ENCODE peak calls at places on chromosomes 5 and 9, in eight cellular contexts. B, C, T, V, Y, G, S and K are unnamed samples.

GRCh38 chr9:18504707-18505106 is 30.8 kb downstream of the ADAMTSL1 start:
- DNase-seq in B (no peak), C (no peak), T (no peak), V (no peak), Y (no peak), G (no peak), S (no peak), K (no peak)

GRCh38 chr5:6717687-6718086 is 4.5 kb downstream of the TENT4A start:
- DNase-seq in B (no peak), C (no peak), T (no peak), V (no peak), Y (no peak), G (no peak), S (no peak), K (no peak)

GRCh38 chr9:132372177-132373095 is 17.6 kb upstream of the SETX start:
- DNase-seq in B (no peak), C (peak), T (peak), V (peak), Y (peak), G (no peak), S (no peak), K (no peak)

GRCh38 chr9:8287501-8287900 is 487.9 kb upstream of the DMAC1 start:
- DNase-seq in B (no peak), C (no peak), T (no peak), V (no peak), Y (no peak), G (no peak), S (no peak), K (no peak)

GRCh38 chr9:109705515-109705914 is 74.5 kb upstream of the PALM2AKAP2 start:
- DNase-seq in B (peak), C (no peak), T (no peak), V (no peak), Y (no peak), G (peak), S (no peak), K (no peak)

GRCh38 chr5:126461838-126462237 is 38.6 kb downstream of the GRAMD2B start:
- DNase-seq in B (no peak), C (no peak), T (no peak), V (no peak), Y (no peak), G (no peak), S (no peak), K (no peak)

GRCh38 chr9:38404314-38404713 is 11.8 kb downstream of the ALDH1B1 start:
- DNase-seq in B (no peak), C (no peak), T (no peak), V (no peak), Y (no peak), G (no peak), S (no peak), K (no peak)

GRCh38 chr5:74652576-74652975 is 12.0 kb upstream of the ENC1 start:
- DNase-seq in B (no peak), C (no peak), T (no peak), V (no peak), Y (no peak), G (no peak), S (no peak), K (no peak)

GRCh38 chr9:130405657-130406257 is 39.0 kb upstream of the ASS1 start:
- DNase-seq in B (no peak), C (no peak), T (no peak), V (no peak), Y (no peak), G (no peak), S (no peak), K (no peak)

DNA sequence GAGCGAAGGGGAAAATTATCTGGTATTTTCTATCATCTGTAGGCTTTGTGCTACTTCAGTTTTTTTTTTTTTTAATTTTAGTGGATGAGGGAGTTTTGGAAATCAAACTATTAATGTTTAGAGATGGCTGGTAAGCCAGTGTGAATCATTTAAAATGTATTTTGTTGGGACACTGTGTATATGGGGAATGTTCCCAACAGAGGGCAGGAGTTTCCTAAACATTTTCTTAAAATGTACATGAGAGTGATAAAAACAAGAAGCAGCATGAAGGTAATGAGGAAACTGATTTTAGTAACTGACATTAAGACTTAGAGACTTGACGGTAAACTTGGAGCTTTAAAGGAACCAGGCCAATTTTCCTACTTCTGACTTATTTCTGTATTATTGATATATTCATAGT is 68.2 kb upstream of the ITGA2 start:
- DNase-seq in B (peak), C (no peak), T (no peak), V (no peak), Y (no peak), G (no peak), S (no peak), K (no peak)
- H3K27ac ChIP-seq in B (no peak), C (no peak), T (no peak), V (no peak), Y (no peak), G (no peak), S (no peak), K (no peak)

GRCh38 chr5:172450861-172451695 is 3.2 kb downstream of the SH3PXD2B start:
- DNase-seq in B (peak), C (peak), T (peak), V (no peak), Y (no peak), G (peak), S (no peak), K (peak)

GRCh38 chr5:172453206-172453985 is 929 bp downstream of the SH3PXD2B start:
- DNase-seq in B (peak), C (peak), T (peak), V (peak), Y (no peak), G (peak), S (peak), K (no peak)

GRCh38 chr5:172452398-172453205 is 1.7 kb downstream of the SH3PXD2B start:
- DNase-seq in B (peak), C (peak), T (peak), V (no peak), Y (no peak), G (peak), S (no peak), K (no peak)

GRCh38 chr5:172450453-172450852 is 3.9 kb downstream of the SH3PXD2B start:
- DNase-seq in B (no peak), C (peak), T (no peak), V (no peak), Y (no peak), G (no peak), S (no peak), K (no peak)

DNA sequence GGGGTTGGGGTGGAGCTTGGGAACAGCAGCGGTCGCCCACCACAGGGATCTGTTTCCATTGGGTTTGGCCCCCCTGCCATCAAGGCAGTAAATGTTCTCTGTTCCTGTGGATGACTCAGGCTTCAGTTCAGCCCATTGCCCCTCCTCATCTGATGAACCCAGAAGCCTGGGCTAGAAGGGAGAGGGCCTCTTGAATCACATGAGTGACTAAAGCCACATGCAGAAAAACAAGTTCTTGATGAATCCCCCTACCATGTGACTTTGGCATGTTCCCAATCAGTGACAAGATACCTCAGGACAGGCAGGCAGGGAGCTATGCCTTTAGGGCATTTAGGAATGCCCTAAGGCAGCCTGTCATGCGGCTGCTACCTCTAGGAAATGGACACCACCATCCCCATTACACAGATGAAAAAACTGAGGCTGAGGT is 2.5 kb downstream of the SH3PXD2B start:
- DNase-seq in B (peak), C (peak), T (peak), V (no peak), Y (no peak), G (no peak), S (no peak), K (no peak)
- H3K27ac ChIP-seq in B (no peak), C (peak), T (no peak), V (no peak), Y (peak), G (no peak), S (peak), K (no peak)

DNA sequence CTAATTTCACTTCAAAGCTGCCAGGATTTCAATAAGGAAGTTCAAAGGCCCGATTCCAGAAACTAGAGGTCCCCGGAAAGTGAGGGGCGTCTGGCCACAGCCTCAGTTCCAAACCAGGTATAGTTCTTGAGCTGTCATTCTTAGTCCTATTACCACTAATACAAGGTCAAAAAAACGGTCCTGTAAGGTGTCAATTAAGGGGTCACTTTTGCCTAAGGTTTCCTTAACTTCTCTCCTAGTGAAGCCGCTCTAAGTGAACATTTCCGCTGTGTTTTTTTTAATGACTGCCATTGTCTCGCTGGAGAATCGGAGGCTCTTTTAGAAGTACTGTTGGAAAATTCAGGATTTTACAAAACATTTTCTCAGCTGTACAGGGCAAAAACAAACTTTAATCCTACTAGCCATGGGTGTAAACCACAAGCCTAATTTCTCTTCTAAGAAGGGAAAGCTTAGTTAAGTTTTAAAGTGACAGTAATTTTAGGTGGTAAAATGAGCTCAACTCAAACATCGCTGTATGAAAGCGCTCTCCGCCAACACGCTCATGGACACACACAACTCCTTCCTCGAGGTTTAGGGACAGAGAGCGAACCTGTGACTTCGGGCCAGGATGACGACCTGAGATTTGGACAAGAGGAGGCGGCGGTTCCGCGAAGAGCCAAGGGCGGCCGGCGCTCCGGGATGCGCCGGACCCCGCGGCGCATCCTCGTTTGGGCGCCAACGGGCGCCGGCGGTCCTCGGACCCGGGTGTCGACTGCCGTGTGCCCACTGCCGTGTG is 76.7 kb upstream of the IFNE start:
- DNase-seq in B (peak), C (no peak), T (no peak), V (no peak), Y (no peak), G (no peak), S (no peak), K (peak)
- H3K27ac ChIP-seq in B (peak), C (no peak), T (no peak), V (no peak), Y (no peak), G (no peak), S (no peak), K (no peak)

DNA sequence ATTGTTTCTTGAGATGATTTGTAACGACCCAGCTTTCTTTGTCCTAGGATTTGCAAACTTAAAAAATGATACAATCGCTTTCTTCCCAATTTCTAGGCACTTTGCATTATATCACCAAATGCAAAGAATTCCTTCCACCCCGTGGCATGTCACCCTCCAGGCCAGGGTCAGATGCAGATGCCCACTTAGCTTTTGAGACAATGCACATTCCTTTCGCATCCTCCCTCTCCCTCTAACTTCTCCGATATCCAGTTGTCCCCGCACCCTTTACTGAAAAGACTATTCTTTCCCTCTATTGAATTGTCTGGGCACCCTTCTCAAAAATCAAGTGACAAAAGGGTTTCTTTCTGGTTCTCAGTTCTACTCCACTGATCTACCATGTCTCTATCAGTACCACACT is 17.3 kb downstream of the RNF130 start:
- DNase-seq in B (no peak), C (no peak), T (no peak), V (no peak), Y (no peak), G (no peak), S (no peak), K (no peak)
- H3K27ac ChIP-seq in B (no peak), C (no peak), T (no peak), V (no peak), Y (no peak), G (no peak), S (no peak), K (no peak)

GRCh38 chr9:81395301-81396054 is 293.9 kb downstream of the TLE1 start:
- DNase-seq in B (peak), C (peak), T (no peak), V (no peak), Y (no peak), G (no peak), S (no peak), K (no peak)
- H3K27ac ChIP-seq in B (no peak), C (no peak), T (no peak), V (peak), Y (peak), G (no peak), S (no peak), K (no peak)

GRCh38 chr9:128702949-128703615 is 779 bp downstream of the PKN3 start:
- DNase-seq in B (no peak), C (no peak), T (peak), V (peak), Y (no peak), G (peak), S (no peak), K (no peak)
- H3K27ac ChIP-seq in B (no peak), C (no peak), T (peak), V (peak), Y (peak), G (no peak), S (peak), K (no peak)

DNA sequence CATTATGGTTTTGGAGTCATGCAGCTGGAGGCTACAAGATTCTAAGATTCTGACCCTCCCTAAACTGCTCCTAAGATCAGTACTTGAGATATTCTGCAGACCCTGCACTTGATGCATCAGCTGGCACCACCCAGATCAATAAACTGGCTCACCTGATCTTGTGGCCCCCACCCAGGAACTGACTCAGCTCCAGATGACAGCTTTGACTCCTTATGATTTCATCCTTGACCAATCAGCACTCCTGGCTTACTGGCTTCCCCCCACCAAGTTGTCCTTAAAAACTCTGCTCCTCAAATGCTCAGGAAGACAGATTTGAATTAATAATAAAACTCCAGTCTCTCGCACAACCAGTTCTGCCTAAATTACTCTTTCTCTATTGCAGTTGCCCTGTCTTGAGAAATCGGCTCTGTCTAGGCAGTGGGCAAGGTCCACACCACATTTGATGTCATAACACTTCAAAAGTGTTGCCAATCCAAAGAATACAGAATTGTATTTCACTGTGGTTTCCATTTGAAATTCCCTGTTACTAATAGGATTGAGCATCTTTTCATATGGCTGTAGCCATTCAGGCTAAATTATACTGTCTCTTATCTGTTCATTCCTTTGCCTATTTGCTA is 14.8 kb upstream of the SLC30A5 start:
- DNase-seq in B (no peak), C (no peak), T (no peak), V (no peak), Y (no peak), G (no peak), S (no peak), K (no peak)
- H3K27ac ChIP-seq in B (no peak), C (no peak), T (no peak), V (no peak), Y (no peak), G (no peak), S (no peak), K (no peak)

GRCh38 chr5:68015381-68015780 is 200.2 kb upstream of the PIK3R1 start:
- DNase-seq in B (no peak), C (no peak), T (no peak), V (no peak), Y (no peak), G (no peak), S (no peak), K (no peak)
- H3K27ac ChIP-seq in B (no peak), C (no peak), T (no peak), V (no peak), Y (peak), G (no peak), S (no peak), K (no peak)

DNA sequence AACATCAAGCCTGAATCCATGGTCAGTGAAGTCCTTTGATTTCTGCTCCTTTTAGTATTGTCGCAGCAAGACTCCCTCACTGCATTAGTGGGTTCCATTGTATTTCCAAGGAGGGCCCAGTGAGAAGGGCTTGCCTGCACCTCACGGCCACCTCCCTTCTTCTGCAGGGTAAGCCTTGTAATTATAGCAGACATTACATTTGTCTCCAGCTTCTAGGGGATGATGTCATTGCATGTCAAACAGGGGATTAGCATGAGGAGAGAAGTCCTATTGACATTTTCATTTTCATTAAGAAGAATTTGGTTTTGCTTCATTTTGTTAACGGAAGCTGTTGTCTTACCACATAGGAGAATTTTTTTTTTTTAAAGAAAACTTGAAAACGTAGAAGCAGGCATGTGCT is 27.0 kb downstream of the MAP1B start:
- DNase-seq in B (no peak), C (no peak), T (no peak), V (no peak), Y (no peak), G (no peak), S (no peak), K (no peak)
- H3K27ac ChIP-seq in B (no peak), C (no peak), T (no peak), V (no peak), Y (peak), G (peak), S (no peak), K (no peak)